ENCODE peak calls at places on chromosomes 13 and 19, in six cellular contexts. One of them, this sample, is unnamed.

GRCh38 chr19:35389192-35389861 is 18.5 kb downstream of the GPR42 start:
- DNase-seq in cardiac muscle cell: no peak
- DNase-seq in activated CD4-positive, alpha-beta T cell treated with anti-CD3 and anti-CD28 coated beads, Interleukin-2, amount 50 U/mL, for 24 hours: no peak
- DNase-seq in body of pancreas: no peak
- DNase-seq in activated CD8-positive, alpha-beta memory T cell treated with anti-CD3 and anti-CD28 coated beads for 1 hour: no peak
- DNase-seq in stimulated activated effector memory CD8-positive, alpha-beta T cell treated with anti-CD3 and anti-CD28 coated beads, Interleukin-12 subunit alpha, Interleukin-12 subunit beta, amount 100 ng/mL, for 72 hours: no peak
- DNase-seq in this sample: no peak

GRCh38 chr13:28423010-28423409 is 71.9 kb downstream of the FLT1 start:
- DNase-seq in activated CD8-positive, alpha-beta memory T cell treated with anti-CD3 and anti-CD28 coated beads for 1 hour: no peak
- DNase-seq in cardiac muscle cell: no peak
- DNase-seq in body of pancreas: no peak
- DNase-seq in stimulated activated effector memory CD8-positive, alpha-beta T cell treated with anti-CD3 and anti-CD28 coated beads, Interleukin-12 subunit alpha, Interleukin-12 subunit beta, amount 100 ng/mL, for 72 hours: no peak
- DNase-seq in activated CD4-positive, alpha-beta T cell treated with anti-CD3 and anti-CD28 coated beads, Interleukin-2, amount 50 U/mL, for 24 hours: no peak
- DNase-seq in this sample: no peak

GRCh38 chr13:52776726-52777125 is 37.1 kb upstream of the CNMD start:
- DNase-seq in stimulated activated effector memory CD8-positive, alpha-beta T cell treated with anti-CD3 and anti-CD28 coated beads, Interleukin-12 subunit alpha, Interleukin-12 subunit beta, amount 100 ng/mL, for 72 hours: no peak
- DNase-seq in cardiac muscle cell: no peak
- DNase-seq in body of pancreas: no peak
- DNase-seq in activated CD4-positive, alpha-beta T cell treated with anti-CD3 and anti-CD28 coated beads, Interleukin-2, amount 50 U/mL, for 24 hours: no peak
- DNase-seq in activated CD8-positive, alpha-beta memory T cell treated with anti-CD3 and anti-CD28 coated beads for 1 hour: no peak
- DNase-seq in this sample: no peak

GRCh38 chr19:29831041-29831548 is 19.3 kb downstream of the CCNE1 start:
- DNase-seq in stimulated activated effector memory CD8-positive, alpha-beta T cell treated with anti-CD3 and anti-CD28 coated beads, Interleukin-12 subunit alpha, Interleukin-12 subunit beta, amount 100 ng/mL, for 72 hours: no peak
- DNase-seq in activated CD4-positive, alpha-beta T cell treated with anti-CD3 and anti-CD28 coated beads, Interleukin-2, amount 50 U/mL, for 24 hours: no peak
- DNase-seq in activated CD8-positive, alpha-beta memory T cell treated with anti-CD3 and anti-CD28 coated beads for 1 hour: peak; percentile 38
- DNase-seq in cardiac muscle cell: no peak
- DNase-seq in body of pancreas: no peak
- DNase-seq in this sample: no peak

GRCh38 chr19:33048806-33049676 is 15.6 kb downstream of the RHPN2 start:
- DNase-seq in body of pancreas: peak; percentile 55
- DNase-seq in activated CD8-positive, alpha-beta memory T cell treated with anti-CD3 and anti-CD28 coated beads for 1 hour: no peak
- DNase-seq in activated CD4-positive, alpha-beta T cell treated with anti-CD3 and anti-CD28 coated beads, Interleukin-2, amount 50 U/mL, for 24 hours: no peak
- DNase-seq in stimulated activated effector memory CD8-positive, alpha-beta T cell treated with anti-CD3 and anti-CD28 coated beads, Interleukin-12 subunit alpha, Interleukin-12 subunit beta, amount 100 ng/mL, for 72 hours: no peak
- DNase-seq in cardiac muscle cell: peak; percentile 51
- DNase-seq in this sample: no peak

GRCh38 chr19:14401468-14401867 is 17.7 kb downstream of the DDX39A start:
- DNase-seq in stimulated activated effector memory CD8-positive, alpha-beta T cell treated with anti-CD3 and anti-CD28 coated beads, Interleukin-12 subunit alpha, Interleukin-12 subunit beta, amount 100 ng/mL, for 72 hours: no peak
- DNase-seq in cardiac muscle cell: no peak
- DNase-seq in activated CD8-positive, alpha-beta memory T cell treated with anti-CD3 and anti-CD28 coated beads for 1 hour: no peak
- DNase-seq in body of pancreas: no peak
- DNase-seq in activated CD4-positive, alpha-beta T cell treated with anti-CD3 and anti-CD28 coated beads, Interleukin-2, amount 50 U/mL, for 24 hours: no peak
- DNase-seq in this sample: no peak

GRCh38 chr13:43132228-43132627 is 108.8 kb downstream of the DNAJC15 start:
- DNase-seq in body of pancreas: peak; percentile 23
- DNase-seq in activated CD8-positive, alpha-beta memory T cell treated with anti-CD3 and anti-CD28 coated beads for 1 hour: no peak
- DNase-seq in stimulated activated effector memory CD8-positive, alpha-beta T cell treated with anti-CD3 and anti-CD28 coated beads, Interleukin-12 subunit alpha, Interleukin-12 subunit beta, amount 100 ng/mL, for 72 hours: no peak
- DNase-seq in activated CD4-positive, alpha-beta T cell treated with anti-CD3 and anti-CD28 coated beads, Interleukin-2, amount 50 U/mL, for 24 hours: no peak
- DNase-seq in cardiac muscle cell: peak; percentile 67
- DNase-seq in this sample: no peak

GRCh38 chr13:74246398-74246975 is 112.3 kb upstream of the KLF12 start:
- DNase-seq in cardiac muscle cell: no peak
- DNase-seq in activated CD8-positive, alpha-beta memory T cell treated with anti-CD3 and anti-CD28 coated beads for 1 hour: no peak
- DNase-seq in body of pancreas: no peak
- DNase-seq in activated CD4-positive, alpha-beta T cell treated with anti-CD3 and anti-CD28 coated beads, Interleukin-2, amount 50 U/mL, for 24 hours: no peak
- DNase-seq in stimulated activated effector memory CD8-positive, alpha-beta T cell treated with anti-CD3 and anti-CD28 coated beads, Interleukin-12 subunit alpha, Interleukin-12 subunit beta, amount 100 ng/mL, for 72 hours: no peak
- DNase-seq in this sample: no peak

GRCh38 chr13:97798171-97798821 is 155.2 kb upstream of the IPO5 start:
- DNase-seq in activated CD4-positive, alpha-beta T cell treated with anti-CD3 and anti-CD28 coated beads, Interleukin-2, amount 50 U/mL, for 24 hours: no peak
- DNase-seq in stimulated activated effector memory CD8-positive, alpha-beta T cell treated with anti-CD3 and anti-CD28 coated beads, Interleukin-12 subunit alpha, Interleukin-12 subunit beta, amount 100 ng/mL, for 72 hours: no peak
- DNase-seq in activated CD8-positive, alpha-beta memory T cell treated with anti-CD3 and anti-CD28 coated beads for 1 hour: no peak
- DNase-seq in body of pancreas: no peak
- DNase-seq in cardiac muscle cell: no peak
- DNase-seq in this sample: no peak

GRCh38 chr19:52778811-52779210 is 7.8 kb downstream of the ZNF600 start:
- DNase-seq in activated CD8-positive, alpha-beta memory T cell treated with anti-CD3 and anti-CD28 coated beads for 1 hour: no peak
- DNase-seq in activated CD4-positive, alpha-beta T cell treated with anti-CD3 and anti-CD28 coated beads, Interleukin-2, amount 50 U/mL, for 24 hours: no peak
- DNase-seq in body of pancreas: no peak
- DNase-seq in cardiac muscle cell: no peak
- DNase-seq in stimulated activated effector memory CD8-positive, alpha-beta T cell treated with anti-CD3 and anti-CD28 coated beads, Interleukin-12 subunit alpha, Interleukin-12 subunit beta, amount 100 ng/mL, for 72 hours: peak; percentile 26
- DNase-seq in this sample: no peak

GRCh38 chr13:100131863-100132574 is 43.1 kb downstream of the PCCA start:
- DNase-seq in cardiac muscle cell: no peak
- DNase-seq in activated CD4-positive, alpha-beta T cell treated with anti-CD3 and anti-CD28 coated beads, Interleukin-2, amount 50 U/mL, for 24 hours: no peak
- DNase-seq in stimulated activated effector memory CD8-positive, alpha-beta T cell treated with anti-CD3 and anti-CD28 coated beads, Interleukin-12 subunit alpha, Interleukin-12 subunit beta, amount 100 ng/mL, for 72 hours: peak; percentile 11
- DNase-seq in body of pancreas: no peak
- DNase-seq in activated CD8-positive, alpha-beta memory T cell treated with anti-CD3 and anti-CD28 coated beads for 1 hour: no peak
- DNase-seq in this sample: peak; percentile 43

GRCh38 chr13:36553501-36553900 is 120.3 kb upstream of the SERTM1 start:
- DNase-seq in activated CD4-positive, alpha-beta T cell treated with anti-CD3 and anti-CD28 coated beads, Interleukin-2, amount 50 U/mL, for 24 hours: no peak
- DNase-seq in activated CD8-positive, alpha-beta memory T cell treated with anti-CD3 and anti-CD28 coated beads for 1 hour: no peak
- DNase-seq in cardiac muscle cell: no peak
- DNase-seq in stimulated activated effector memory CD8-positive, alpha-beta T cell treated with anti-CD3 and anti-CD28 coated beads, Interleukin-12 subunit alpha, Interleukin-12 subunit beta, amount 100 ng/mL, for 72 hours: no peak
- DNase-seq in body of pancreas: no peak
- DNase-seq in this sample: no peak

GRCh38 chr19:35639321-35639639 is 2.3 kb upstream of the ETV2 start:
- DNase-seq in activated CD8-positive, alpha-beta memory T cell treated with anti-CD3 and anti-CD28 coated beads for 1 hour: no peak
- DNase-seq in body of pancreas: no peak
- DNase-seq in stimulated activated effector memory CD8-positive, alpha-beta T cell treated with anti-CD3 and anti-CD28 coated beads, Interleukin-12 subunit alpha, Interleukin-12 subunit beta, amount 100 ng/mL, for 72 hours: no peak
- DNase-seq in activated CD4-positive, alpha-beta T cell treated with anti-CD3 and anti-CD28 coated beads, Interleukin-2, amount 50 U/mL, for 24 hours: no peak
- DNase-seq in cardiac muscle cell: no peak
- DNase-seq in this sample: no peak

GRCh38 chr13:97977982-97978381 is 24.5 kb downstream of the IPO5 start:
- DNase-seq in activated CD8-positive, alpha-beta memory T cell treated with anti-CD3 and anti-CD28 coated beads for 1 hour: no peak
- DNase-seq in activated CD4-positive, alpha-beta T cell treated with anti-CD3 and anti-CD28 coated beads, Interleukin-2, amount 50 U/mL, for 24 hours: no peak
- DNase-seq in body of pancreas: no peak
- DNase-seq in cardiac muscle cell: no peak
- DNase-seq in stimulated activated effector memory CD8-positive, alpha-beta T cell treated with anti-CD3 and anti-CD28 coated beads, Interleukin-12 subunit alpha, Interleukin-12 subunit beta, amount 100 ng/mL, for 72 hours: no peak
- DNase-seq in this sample: no peak

GRCh38 chr19:1223018-1223855 is 14.6 kb downstream of the CBARP start:
- DNase-seq in activated CD8-positive, alpha-beta memory T cell treated with anti-CD3 and anti-CD28 coated beads for 1 hour: no peak
- DNase-seq in body of pancreas: no peak
- DNase-seq in stimulated activated effector memory CD8-positive, alpha-beta T cell treated with anti-CD3 and anti-CD28 coated beads, Interleukin-12 subunit alpha, Interleukin-12 subunit beta, amount 100 ng/mL, for 72 hours: no peak
- DNase-seq in cardiac muscle cell: no peak
- DNase-seq in activated CD4-positive, alpha-beta T cell treated with anti-CD3 and anti-CD28 coated beads, Interleukin-2, amount 50 U/mL, for 24 hours: no peak
- DNase-seq in this sample: no peak

GRCh38 chr13:28540612-28541011 is 45.7 kb upstream of the FLT1 start:
- DNase-seq in activated CD4-positive, alpha-beta T cell treated with anti-CD3 and anti-CD28 coated beads, Interleukin-2, amount 50 U/mL, for 24 hours: no peak
- DNase-seq in body of pancreas: no peak
- DNase-seq in stimulated activated effector memory CD8-positive, alpha-beta T cell treated with anti-CD3 and anti-CD28 coated beads, Interleukin-12 subunit alpha, Interleukin-12 subunit beta, amount 100 ng/mL, for 72 hours: no peak
- DNase-seq in cardiac muscle cell: no peak
- DNase-seq in activated CD8-positive, alpha-beta memory T cell treated with anti-CD3 and anti-CD28 coated beads for 1 hour: no peak
- DNase-seq in this sample: no peak

GRCh38 chr19:16180611-16181010 is 4.6 kb upstream of the FAM32A start:
- DNase-seq in activated CD8-positive, alpha-beta memory T cell treated with anti-CD3 and anti-CD28 coated beads for 1 hour: no peak
- DNase-seq in body of pancreas: no peak
- DNase-seq in activated CD4-positive, alpha-beta T cell treated with anti-CD3 and anti-CD28 coated beads, Interleukin-2, amount 50 U/mL, for 24 hours: no peak
- DNase-seq in stimulated activated effector memory CD8-positive, alpha-beta T cell treated with anti-CD3 and anti-CD28 coated beads, Interleukin-12 subunit alpha, Interleukin-12 subunit beta, amount 100 ng/mL, for 72 hours: no peak
- DNase-seq in cardiac muscle cell: no peak
- DNase-seq in this sample: no peak

GRCh38 chr19:58217607-58218391 is 10.9 kb upstream of the ZNF544 start:
- DNase-seq in cardiac muscle cell: no peak
- DNase-seq in body of pancreas: no peak
- DNase-seq in activated CD8-positive, alpha-beta memory T cell treated with anti-CD3 and anti-CD28 coated beads for 1 hour: no peak
- DNase-seq in stimulated activated effector memory CD8-positive, alpha-beta T cell treated with anti-CD3 and anti-CD28 coated beads, Interleukin-12 subunit alpha, Interleukin-12 subunit beta, amount 100 ng/mL, for 72 hours: no peak
- DNase-seq in activated CD4-positive, alpha-beta T cell treated with anti-CD3 and anti-CD28 coated beads, Interleukin-2, amount 50 U/mL, for 24 hours: no peak
- DNase-seq in this sample: no peak

GRCh38 chr19:48158210-48158790 is 11.8 kb downstream of the LIG1 start:
- DNase-seq in cardiac muscle cell: no peak
- DNase-seq in body of pancreas: no peak
- DNase-seq in activated CD4-positive, alpha-beta T cell treated with anti-CD3 and anti-CD28 coated beads, Interleukin-2, amount 50 U/mL, for 24 hours: no peak
- DNase-seq in activated CD8-positive, alpha-beta memory T cell treated with anti-CD3 and anti-CD28 coated beads for 1 hour: no peak
- DNase-seq in stimulated activated effector memory CD8-positive, alpha-beta T cell treated with anti-CD3 and anti-CD28 coated beads, Interleukin-12 subunit alpha, Interleukin-12 subunit beta, amount 100 ng/mL, for 72 hours: no peak
- DNase-seq in this sample: no peak

GRCh38 chr19:21483589-21484170 is 21.7 kb upstream of the ZNF429 start:
- DNase-seq in body of pancreas: peak; percentile 55
- DNase-seq in activated CD8-positive, alpha-beta memory T cell treated with anti-CD3 and anti-CD28 coated beads for 1 hour: no peak
- DNase-seq in stimulated activated effector memory CD8-positive, alpha-beta T cell treated with anti-CD3 and anti-CD28 coated beads, Interleukin-12 subunit alpha, Interleukin-12 subunit beta, amount 100 ng/mL, for 72 hours: peak; percentile 62
- DNase-seq in activated CD4-positive, alpha-beta T cell treated with anti-CD3 and anti-CD28 coated beads, Interleukin-2, amount 50 U/mL, for 24 hours: peak; percentile 31
- DNase-seq in cardiac muscle cell: peak; percentile 37
- DNase-seq in this sample: no peak

GRCh38 chr19:31502536-31503170 is 153.4 kb upstream of the TSHZ3 start:
- DNase-seq in body of pancreas: no peak
- DNase-seq in activated CD8-positive, alpha-beta memory T cell treated with anti-CD3 and anti-CD28 coated beads for 1 hour: no peak
- DNase-seq in activated CD4-positive, alpha-beta T cell treated with anti-CD3 and anti-CD28 coated beads, Interleukin-2, amount 50 U/mL, for 24 hours: no peak
- DNase-seq in cardiac muscle cell: no peak
- DNase-seq in stimulated activated effector memory CD8-positive, alpha-beta T cell treated with anti-CD3 and anti-CD28 coated beads, Interleukin-12 subunit alpha, Interleukin-12 subunit beta, amount 100 ng/mL, for 72 hours: no peak
- DNase-seq in this sample: no peak

GRCh38 chr13:101700598-101700997 is 248.1 kb downstream of the ITGBL1 start:
- DNase-seq in activated CD4-positive, alpha-beta T cell treated with anti-CD3 and anti-CD28 coated beads, Interleukin-2, amount 50 U/mL, for 24 hours: no peak
- DNase-seq in activated CD8-positive, alpha-beta memory T cell treated with anti-CD3 and anti-CD28 coated beads for 1 hour: no peak
- DNase-seq in stimulated activated effector memory CD8-positive, alpha-beta T cell treated with anti-CD3 and anti-CD28 coated beads, Interleukin-12 subunit alpha, Interleukin-12 subunit beta, amount 100 ng/mL, for 72 hours: no peak
- DNase-seq in body of pancreas: no peak
- DNase-seq in cardiac muscle cell: no peak
- DNase-seq in this sample: no peak

GRCh38 chr19:39582442-39582841 is 19.9 kb upstream of the LGALS13 start:
- DNase-seq in stimulated activated effector memory CD8-positive, alpha-beta T cell treated with anti-CD3 and anti-CD28 coated beads, Interleukin-12 subunit alpha, Interleukin-12 subunit beta, amount 100 ng/mL, for 72 hours: no peak
- DNase-seq in activated CD4-positive, alpha-beta T cell treated with anti-CD3 and anti-CD28 coated beads, Interleukin-2, amount 50 U/mL, for 24 hours: no peak
- DNase-seq in cardiac muscle cell: no peak
- DNase-seq in activated CD8-positive, alpha-beta memory T cell treated with anti-CD3 and anti-CD28 coated beads for 1 hour: no peak
- DNase-seq in body of pancreas: no peak
- DNase-seq in this sample: no peak

GRCh38 chr19:1251503-1252220 is 3.3 kb downstream of the MIDN start:
- DNase-seq in body of pancreas: peak; percentile 90
- DNase-seq in activated CD8-positive, alpha-beta memory T cell treated with anti-CD3 and anti-CD28 coated beads for 1 hour: no peak
- DNase-seq in cardiac muscle cell: no peak
- DNase-seq in stimulated activated effector memory CD8-positive, alpha-beta T cell treated with anti-CD3 and anti-CD28 coated beads, Interleukin-12 subunit alpha, Interleukin-12 subunit beta, amount 100 ng/mL, for 72 hours: no peak
- DNase-seq in activated CD4-positive, alpha-beta T cell treated with anti-CD3 and anti-CD28 coated beads, Interleukin-2, amount 50 U/mL, for 24 hours: no peak
- DNase-seq in this sample: no peak

GRCh38 chr19:35005256-35005977 is 5.3 kb downstream of the GRAMD1A start:
- DNase-seq in activated CD8-positive, alpha-beta memory T cell treated with anti-CD3 and anti-CD28 coated beads for 1 hour: no peak
- DNase-seq in stimulated activated effector memory CD8-positive, alpha-beta T cell treated with anti-CD3 and anti-CD28 coated beads, Interleukin-12 subunit alpha, Interleukin-12 subunit beta, amount 100 ng/mL, for 72 hours: no peak
- DNase-seq in activated CD4-positive, alpha-beta T cell treated with anti-CD3 and anti-CD28 coated beads, Interleukin-2, amount 50 U/mL, for 24 hours: no peak
- DNase-seq in cardiac muscle cell: no peak
- DNase-seq in body of pancreas: no peak
- DNase-seq in this sample: no peak

GRCh38 chr13:110140099-110140498 is 166.9 kb downstream of the COL4A1 start:
- DNase-seq in body of pancreas: no peak
- DNase-seq in cardiac muscle cell: no peak
- DNase-seq in activated CD4-positive, alpha-beta T cell treated with anti-CD3 and anti-CD28 coated beads, Interleukin-2, amount 50 U/mL, for 24 hours: no peak
- DNase-seq in stimulated activated effector memory CD8-positive, alpha-beta T cell treated with anti-CD3 and anti-CD28 coated beads, Interleukin-12 subunit alpha, Interleukin-12 subunit beta, amount 100 ng/mL, for 72 hours: no peak
- DNase-seq in activated CD8-positive, alpha-beta memory T cell treated with anti-CD3 and anti-CD28 coated beads for 1 hour: no peak
- DNase-seq in this sample: no peak

GRCh38 chr19:6530385-6531162 is at the start of gene TNFSF9:
- DNase-seq in activated CD8-positive, alpha-beta memory T cell treated with anti-CD3 and anti-CD28 coated beads for 1 hour: peak; percentile 70
- DNase-seq in stimulated activated effector memory CD8-positive, alpha-beta T cell treated with anti-CD3 and anti-CD28 coated beads, Interleukin-12 subunit alpha, Interleukin-12 subunit beta, amount 100 ng/mL, for 72 hours: peak; percentile 90
- DNase-seq in body of pancreas: peak; percentile 84
- DNase-seq in activated CD4-positive, alpha-beta T cell treated with anti-CD3 and anti-CD28 coated beads, Interleukin-2, amount 50 U/mL, for 24 hours: peak; percentile 75
- DNase-seq in cardiac muscle cell: peak; percentile 91
- DNase-seq in this sample: no peak

GRCh38 chr13:109646423-109646822 is 140.0 kb downstream of the IRS2 start:
- DNase-seq in stimulated activated effector memory CD8-positive, alpha-beta T cell treated with anti-CD3 and anti-CD28 coated beads, Interleukin-12 subunit alpha, Interleukin-12 subunit beta, amount 100 ng/mL, for 72 hours: no peak
- DNase-seq in body of pancreas: no peak
- DNase-seq in activated CD4-positive, alpha-beta T cell treated with anti-CD3 and anti-CD28 coated beads, Interleukin-2, amount 50 U/mL, for 24 hours: no peak
- DNase-seq in cardiac muscle cell: no peak
- DNase-seq in activated CD8-positive, alpha-beta memory T cell treated with anti-CD3 and anti-CD28 coated beads for 1 hour: no peak
- DNase-seq in this sample: no peak

GRCh38 chr19:1412995-1413889 is 5.9 kb downstream of the DAZAP1 start:
- DNase-seq in body of pancreas: peak; percentile 49
- DNase-seq in activated CD4-positive, alpha-beta T cell treated with anti-CD3 and anti-CD28 coated beads, Interleukin-2, amount 50 U/mL, for 24 hours: no peak
- DNase-seq in stimulated activated effector memory CD8-positive, alpha-beta T cell treated with anti-CD3 and anti-CD28 coated beads, Interleukin-12 subunit alpha, Interleukin-12 subunit beta, amount 100 ng/mL, for 72 hours: no peak
- DNase-seq in activated CD8-positive, alpha-beta memory T cell treated with anti-CD3 and anti-CD28 coated beads for 1 hour: no peak
- DNase-seq in cardiac muscle cell: no peak
- DNase-seq in this sample: no peak

GRCh38 chr13:24905242-24905641 is 141.3 kb downstream of the RNF17 start:
- DNase-seq in body of pancreas: no peak
- DNase-seq in cardiac muscle cell: no peak
- DNase-seq in stimulated activated effector memory CD8-positive, alpha-beta T cell treated with anti-CD3 and anti-CD28 coated beads, Interleukin-12 subunit alpha, Interleukin-12 subunit beta, amount 100 ng/mL, for 72 hours: no peak
- DNase-seq in activated CD4-positive, alpha-beta T cell treated with anti-CD3 and anti-CD28 coated beads, Interleukin-2, amount 50 U/mL, for 24 hours: no peak
- DNase-seq in activated CD8-positive, alpha-beta memory T cell treated with anti-CD3 and anti-CD28 coated beads for 1 hour: no peak
- DNase-seq in this sample: no peak

GRCh38 chr13:51729853-51730553 is 74.0 kb downstream of the DHRS12 start:
- DNase-seq in cardiac muscle cell: no peak
- DNase-seq in activated CD8-positive, alpha-beta memory T cell treated with anti-CD3 and anti-CD28 coated beads for 1 hour: no peak
- DNase-seq in stimulated activated effector memory CD8-positive, alpha-beta T cell treated with anti-CD3 and anti-CD28 coated beads, Interleukin-12 subunit alpha, Interleukin-12 subunit beta, amount 100 ng/mL, for 72 hours: no peak
- DNase-seq in activated CD4-positive, alpha-beta T cell treated with anti-CD3 and anti-CD28 coated beads, Interleukin-2, amount 50 U/mL, for 24 hours: no peak
- DNase-seq in body of pancreas: no peak
- DNase-seq in this sample: no peak

GRCh38 chr19:4064551-4065260 is 2.0 kb downstream of the ZBTB7A start:
- DNase-seq in activated CD4-positive, alpha-beta T cell treated with anti-CD3 and anti-CD28 coated beads, Interleukin-2, amount 50 U/mL, for 24 hours: no peak
- DNase-seq in stimulated activated effector memory CD8-positive, alpha-beta T cell treated with anti-CD3 and anti-CD28 coated beads, Interleukin-12 subunit alpha, Interleukin-12 subunit beta, amount 100 ng/mL, for 72 hours: peak; percentile 36
- DNase-seq in activated CD8-positive, alpha-beta memory T cell treated with anti-CD3 and anti-CD28 coated beads for 1 hour: no peak
- DNase-seq in cardiac muscle cell: peak; percentile 44
- DNase-seq in body of pancreas: peak; percentile 52
- DNase-seq in this sample: no peak

GRCh38 chr13:22662771-22663170 is 518.0 kb upstream of the SGCG start:
- DNase-seq in stimulated activated effector memory CD8-positive, alpha-beta T cell treated with anti-CD3 and anti-CD28 coated beads, Interleukin-12 subunit alpha, Interleukin-12 subunit beta, amount 100 ng/mL, for 72 hours: no peak
- DNase-seq in activated CD4-positive, alpha-beta T cell treated with anti-CD3 and anti-CD28 coated beads, Interleukin-2, amount 50 U/mL, for 24 hours: no peak
- DNase-seq in body of pancreas: no peak
- DNase-seq in activated CD8-positive, alpha-beta memory T cell treated with anti-CD3 and anti-CD28 coated beads for 1 hour: no peak
- DNase-seq in cardiac muscle cell: no peak
- DNase-seq in this sample: no peak

GRCh38 chr19:48403606-48404005 is 10.1 kb downstream of the GRIN2D start:
- DNase-seq in body of pancreas: peak; percentile 41
- DNase-seq in cardiac muscle cell: peak; percentile 77
- DNase-seq in activated CD4-positive, alpha-beta T cell treated with anti-CD3 and anti-CD28 coated beads, Interleukin-2, amount 50 U/mL, for 24 hours: no peak
- DNase-seq in activated CD8-positive, alpha-beta memory T cell treated with anti-CD3 and anti-CD28 coated beads for 1 hour: no peak
- DNase-seq in stimulated activated effector memory CD8-positive, alpha-beta T cell treated with anti-CD3 and anti-CD28 coated beads, Interleukin-12 subunit alpha, Interleukin-12 subunit beta, amount 100 ng/mL, for 72 hours: no peak
- DNase-seq in this sample: no peak

GRCh38 chr19:57348136-57348535 is 2.9 kb upstream of the ZNF304 start:
- DNase-seq in stimulated activated effector memory CD8-positive, alpha-beta T cell treated with anti-CD3 and anti-CD28 coated beads, Interleukin-12 subunit alpha, Interleukin-12 subunit beta, amount 100 ng/mL, for 72 hours: no peak
- DNase-seq in body of pancreas: no peak
- DNase-seq in cardiac muscle cell: no peak
- DNase-seq in activated CD8-positive, alpha-beta memory T cell treated with anti-CD3 and anti-CD28 coated beads for 1 hour: no peak
- DNase-seq in activated CD4-positive, alpha-beta T cell treated with anti-CD3 and anti-CD28 coated beads, Interleukin-2, amount 50 U/mL, for 24 hours: no peak
- DNase-seq in this sample: no peak

GRCh38 chr19:28170066-28170465 is 1042.9 kb downstream of the UQCRFS1 start:
- DNase-seq in activated CD8-positive, alpha-beta memory T cell treated with anti-CD3 and anti-CD28 coated beads for 1 hour: no peak
- DNase-seq in body of pancreas: no peak
- DNase-seq in activated CD4-positive, alpha-beta T cell treated with anti-CD3 and anti-CD28 coated beads, Interleukin-2, amount 50 U/mL, for 24 hours: no peak
- DNase-seq in cardiac muscle cell: no peak
- DNase-seq in stimulated activated effector memory CD8-positive, alpha-beta T cell treated with anti-CD3 and anti-CD28 coated beads, Interleukin-12 subunit alpha, Interleukin-12 subunit beta, amount 100 ng/mL, for 72 hours: no peak
- DNase-seq in this sample: no peak

GRCh38 chr13:75650991-75651390 is 14.9 kb downstream of the LMO7 start:
- DNase-seq in stimulated activated effector memory CD8-positive, alpha-beta T cell treated with anti-CD3 and anti-CD28 coated beads, Interleukin-12 subunit alpha, Interleukin-12 subunit beta, amount 100 ng/mL, for 72 hours: no peak
- DNase-seq in activated CD8-positive, alpha-beta memory T cell treated with anti-CD3 and anti-CD28 coated beads for 1 hour: no peak
- DNase-seq in body of pancreas: no peak
- DNase-seq in activated CD4-positive, alpha-beta T cell treated with anti-CD3 and anti-CD28 coated beads, Interleukin-2, amount 50 U/mL, for 24 hours: no peak
- DNase-seq in cardiac muscle cell: no peak
- DNase-seq in this sample: no peak

GRCh38 chr19:10305139-10305806 is 4.3 kb downstream of the ZGLP1 start:
- DNase-seq in cardiac muscle cell: no peak
- DNase-seq in body of pancreas: no peak
- DNase-seq in stimulated activated effector memory CD8-positive, alpha-beta T cell treated with anti-CD3 and anti-CD28 coated beads, Interleukin-12 subunit alpha, Interleukin-12 subunit beta, amount 100 ng/mL, for 72 hours: no peak
- DNase-seq in activated CD8-positive, alpha-beta memory T cell treated with anti-CD3 and anti-CD28 coated beads for 1 hour: no peak
- DNase-seq in activated CD4-positive, alpha-beta T cell treated with anti-CD3 and anti-CD28 coated beads, Interleukin-2, amount 50 U/mL, for 24 hours: no peak
- DNase-seq in this sample: no peak

This sample was measured in Panc1.